ENCODE peak calls at places on chromosomes 1 and 21, in four cellular contexts. One of them, this sample, is unnamed.

GRCh38 chr1:23385119-23385621 is 15.5 kb upstream of the ZNF436 start:
- DNase-seq in substantia nigra: no peak
- DNase-seq in CD4-positive, alpha-beta T cell: no peak
- DNase-seq in neuronal stem cell: no peak
- DNase-seq in this sample: no peak

GRCh38 chr1:1129309-1129708 is 13.4 kb upstream of the C1orf159 start:
- DNase-seq in substantia nigra: no peak
- DNase-seq in CD4-positive, alpha-beta T cell: no peak
- DNase-seq in neuronal stem cell: no peak
- DNase-seq in this sample: no peak

GRCh38 chr21:45543710-45544448 is 1.6 kb upstream of the SLC19A1 start:
- DNase-seq in substantia nigra: no peak
- DNase-seq in CD4-positive, alpha-beta T cell: no peak
- DNase-seq in neuronal stem cell: no peak
- DNase-seq in this sample: no peak

GRCh38 chr1:237386362-237387143 is 344.6 kb downstream of the RYR2 start:
- DNase-seq in substantia nigra: no peak
- DNase-seq in CD4-positive, alpha-beta T cell: no peak
- DNase-seq in neuronal stem cell: peak; percentile 6
- DNase-seq in this sample: no peak

GRCh38 chr21:34548782-34549376 is 36.9 kb upstream of the KCNE1 start:
- DNase-seq in substantia nigra: no peak
- DNase-seq in CD4-positive, alpha-beta T cell: no peak
- DNase-seq in neuronal stem cell: no peak
- DNase-seq in this sample: no peak

GRCh38 chr1:57017201-57017600 is 51.4 kb upstream of the C8B start:
- DNase-seq in substantia nigra: no peak
- DNase-seq in CD4-positive, alpha-beta T cell: no peak
- DNase-seq in neuronal stem cell: peak; percentile 37
- DNase-seq in this sample: no peak

GRCh38 chr21:22855581-22855980 is 1857.4 kb downstream of the NCAM2 start:
- DNase-seq in substantia nigra: no peak
- DNase-seq in CD4-positive, alpha-beta T cell: no peak
- DNase-seq in neuronal stem cell: no peak
- DNase-seq in this sample: no peak

GRCh38 chr1:178098262-178098661 is 4.4 kb downstream of the RASAL2 start:
- DNase-seq in substantia nigra: no peak
- DNase-seq in CD4-positive, alpha-beta T cell: no peak
- DNase-seq in neuronal stem cell: no peak
- DNase-seq in this sample: no peak

GRCh38 chr1:200778766-200779165 is 40.1 kb downstream of the CAMSAP2 start:
- DNase-seq in substantia nigra: no peak
- DNase-seq in CD4-positive, alpha-beta T cell: no peak
- DNase-seq in neuronal stem cell: no peak
- DNase-seq in this sample: no peak

GRCh38 chr1:70891444-70891843 is 156.2 kb downstream of the PTGER3 start:
- DNase-seq in substantia nigra: no peak
- DNase-seq in CD4-positive, alpha-beta T cell: no peak
- DNase-seq in neuronal stem cell: no peak
- DNase-seq in this sample: no peak

GRCh38 chr1:26020390-26020789 is 1.2 kb upstream of the EXTL1 start:
- DNase-seq in substantia nigra: no peak
- DNase-seq in CD4-positive, alpha-beta T cell: no peak
- DNase-seq in neuronal stem cell: no peak
- DNase-seq in this sample: no peak

GRCh38 chr1:29517251-29518080 is 281.1 kb downstream of the PTPRU start:
- DNase-seq in substantia nigra: no peak
- DNase-seq in CD4-positive, alpha-beta T cell: no peak
- DNase-seq in neuronal stem cell: no peak
- DNase-seq in this sample: no peak

GRCh38 chr1:197178998-197179397 is 32.5 kb upstream of the ASPM start:
- DNase-seq in substantia nigra: no peak
- DNase-seq in CD4-positive, alpha-beta T cell: no peak
- DNase-seq in neuronal stem cell: no peak
- DNase-seq in this sample: no peak

GRCh38 chr1:203325004-203325417 is 19.7 kb downstream of the BTG2 start:
- DNase-seq in substantia nigra: no peak
- DNase-seq in CD4-positive, alpha-beta T cell: peak; percentile 54
- DNase-seq in neuronal stem cell: peak; percentile 84
- DNase-seq in this sample: peak; percentile 69

GRCh38 chr1:15038232-15039016 is 115.1 kb upstream of the TMEM51 start:
- DNase-seq in substantia nigra: no peak
- DNase-seq in CD4-positive, alpha-beta T cell: no peak
- DNase-seq in neuronal stem cell: no peak
- DNase-seq in this sample: no peak

GRCh38 chr1:7100479-7100878 is 315.2 kb downstream of the CAMTA1 start:
- DNase-seq in substantia nigra: no peak
- DNase-seq in CD4-positive, alpha-beta T cell: no peak
- DNase-seq in neuronal stem cell: no peak
- DNase-seq in this sample: no peak

GRCh38 chr1:165524639-165525038 is 19.2 kb upstream of the LRRC52 start:
- DNase-seq in substantia nigra: no peak
- DNase-seq in CD4-positive, alpha-beta T cell: no peak
- DNase-seq in neuronal stem cell: no peak
- DNase-seq in this sample: no peak

GRCh38 chr1:42845866-42846256 is 552 bp upstream of the ZNF691 start:
- DNase-seq in substantia nigra: no peak
- DNase-seq in CD4-positive, alpha-beta T cell: no peak
- DNase-seq in neuronal stem cell: peak; percentile 8
- DNase-seq in this sample: no peak

GRCh38 chr1:234262754-234263105 is 110.5 kb upstream of the COA6 start:
- DNase-seq in substantia nigra: no peak
- DNase-seq in CD4-positive, alpha-beta T cell: no peak
- DNase-seq in neuronal stem cell: no peak
- DNase-seq in this sample: no peak

GRCh38 chr1:8133657-8134430 is 107.7 kb upstream of the ERRFI1 start:
- DNase-seq in substantia nigra: no peak
- DNase-seq in CD4-positive, alpha-beta T cell: no peak
- DNase-seq in neuronal stem cell: no peak
- DNase-seq in this sample: no peak

GRCh38 chr1:204566583-204566955 is 50.4 kb downstream of the MDM4 start:
- DNase-seq in substantia nigra: no peak
- DNase-seq in CD4-positive, alpha-beta T cell: no peak
- DNase-seq in neuronal stem cell: no peak
- DNase-seq in this sample: no peak

GRCh38 chr1:228004331-228004871 is 2.4 kb upstream of the WNT3A start:
- DNase-seq in substantia nigra: no peak
- DNase-seq in CD4-positive, alpha-beta T cell: peak; percentile 25
- DNase-seq in neuronal stem cell: no peak
- DNase-seq in this sample: no peak

GRCh38 chr21:45270306-45270821 is 17.3 kb downstream of the POFUT2 start:
- DNase-seq in substantia nigra: no peak
- DNase-seq in CD4-positive, alpha-beta T cell: peak; percentile 29
- DNase-seq in neuronal stem cell: no peak
- DNase-seq in this sample: no peak

GRCh38 chr1:11331036-11331765 is 58.2 kb downstream of the UBIAD1 start:
- DNase-seq in substantia nigra: no peak
- DNase-seq in CD4-positive, alpha-beta T cell: no peak
- DNase-seq in neuronal stem cell: no peak
- DNase-seq in this sample: no peak

GRCh38 chr1:3821004-3821933 is 25.0 kb upstream of the LRRC47 start:
- DNase-seq in substantia nigra: no peak
- DNase-seq in CD4-positive, alpha-beta T cell: no peak
- DNase-seq in neuronal stem cell: no peak
- DNase-seq in this sample: no peak

GRCh38 chr1:89760496-89760895 is 60.3 kb upstream of the LRRC8D start:
- DNase-seq in substantia nigra: no peak
- DNase-seq in CD4-positive, alpha-beta T cell: no peak
- DNase-seq in neuronal stem cell: no peak
- DNase-seq in this sample: no peak

GRCh38 chr1:200180821-200181220 is 153.3 kb downstream of the NR5A2 start:
- DNase-seq in substantia nigra: no peak
- DNase-seq in CD4-positive, alpha-beta T cell: no peak
- DNase-seq in neuronal stem cell: no peak
- DNase-seq in this sample: no peak

GRCh38 chr1:230153655-230154296 is 86.7 kb downstream of the GALNT2 start:
- DNase-seq in substantia nigra: peak; percentile 43
- DNase-seq in CD4-positive, alpha-beta T cell: no peak
- DNase-seq in neuronal stem cell: peak; percentile 33
- DNase-seq in this sample: no peak

GRCh38 chr1:217617120-217617519 is 13.8 kb downstream of the GPATCH2 start:
- DNase-seq in substantia nigra: no peak
- DNase-seq in CD4-positive, alpha-beta T cell: no peak
- DNase-seq in neuronal stem cell: no peak
- DNase-seq in this sample: no peak

GRCh38 chr1:100234432-100234831 is 15.2 kb downstream of the DBT start:
- DNase-seq in substantia nigra: no peak
- DNase-seq in CD4-positive, alpha-beta T cell: no peak
- DNase-seq in neuronal stem cell: no peak
- DNase-seq in this sample: no peak

GRCh38 chr1:84732520-84732919 is 42.3 kb upstream of the SSX2IP start:
- DNase-seq in substantia nigra: no peak
- DNase-seq in CD4-positive, alpha-beta T cell: no peak
- DNase-seq in neuronal stem cell: no peak
- DNase-seq in this sample: no peak

GRCh38 chr1:84735483-84735882 is 45.2 kb upstream of the SSX2IP start:
- DNase-seq in substantia nigra: no peak
- DNase-seq in CD4-positive, alpha-beta T cell: no peak
- DNase-seq in neuronal stem cell: no peak
- DNase-seq in this sample: no peak

GRCh38 chr1:84726593-84727275 is 36.5 kb upstream of the SSX2IP start:
- DNase-seq in substantia nigra: no peak
- DNase-seq in CD4-positive, alpha-beta T cell: no peak
- DNase-seq in neuronal stem cell: no peak
- DNase-seq in this sample: no peak

GRCh38 chr1:84736445-84736844 is 46.2 kb upstream of the SSX2IP start:
- DNase-seq in substantia nigra: no peak
- DNase-seq in CD4-positive, alpha-beta T cell: no peak
- DNase-seq in neuronal stem cell: no peak
- DNase-seq in this sample: no peak

GRCh38 chr1:84731519-84731918 is 41.3 kb upstream of the SSX2IP start:
- DNase-seq in substantia nigra: no peak
- DNase-seq in CD4-positive, alpha-beta T cell: no peak
- DNase-seq in neuronal stem cell: no peak
- DNase-seq in this sample: no peak
- H3K27ac ChIP-seq in substantia nigra: no peak overlapping the region
- H3K27ac ChIP-seq in CD4-positive, alpha-beta T cell: no peak overlapping the region
- H3K27ac ChIP-seq in neuronal stem cell: no peak overlapping the region
- H3K27ac ChIP-seq in this sample: no peak overlapping the region

DNA sequence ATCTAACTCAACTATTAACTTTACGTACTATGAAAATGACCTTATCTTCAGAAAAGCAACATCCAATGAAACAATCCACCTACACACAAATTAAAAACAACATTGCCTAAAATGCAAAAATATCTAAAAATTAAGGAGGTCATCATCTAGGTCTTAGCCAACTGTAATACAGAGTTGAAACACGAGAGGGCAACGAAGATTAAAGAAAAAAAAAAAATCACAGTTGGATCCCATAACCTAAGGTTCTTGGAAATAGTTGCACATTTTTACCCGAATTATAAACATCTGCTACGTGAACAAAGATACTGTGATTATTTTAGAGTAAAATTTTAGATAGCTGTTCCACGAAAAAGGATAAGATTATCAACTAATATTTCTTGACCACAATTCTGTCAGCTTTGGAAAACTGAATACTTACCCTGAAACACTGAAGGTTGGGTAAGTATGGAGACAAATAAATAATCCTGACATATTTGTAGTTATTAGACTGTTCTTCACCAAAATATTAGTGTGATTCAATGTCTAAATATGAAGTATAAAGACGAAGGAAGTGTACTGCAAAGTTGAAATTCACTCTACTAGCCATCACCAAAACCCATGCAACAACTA is 88.0 kb upstream of the AK4 start:
- DNase-seq in substantia nigra: no peak
- DNase-seq in CD4-positive, alpha-beta T cell: no peak
- DNase-seq in neuronal stem cell: no peak
- DNase-seq in this sample: no peak
- H3K27ac ChIP-seq in substantia nigra: no peak overlapping the region
- H3K27ac ChIP-seq in CD4-positive, alpha-beta T cell: no peak overlapping the region
- H3K27ac ChIP-seq in neuronal stem cell: no peak overlapping the region
- H3K27ac ChIP-seq in this sample: no peak overlapping the region

DNA sequence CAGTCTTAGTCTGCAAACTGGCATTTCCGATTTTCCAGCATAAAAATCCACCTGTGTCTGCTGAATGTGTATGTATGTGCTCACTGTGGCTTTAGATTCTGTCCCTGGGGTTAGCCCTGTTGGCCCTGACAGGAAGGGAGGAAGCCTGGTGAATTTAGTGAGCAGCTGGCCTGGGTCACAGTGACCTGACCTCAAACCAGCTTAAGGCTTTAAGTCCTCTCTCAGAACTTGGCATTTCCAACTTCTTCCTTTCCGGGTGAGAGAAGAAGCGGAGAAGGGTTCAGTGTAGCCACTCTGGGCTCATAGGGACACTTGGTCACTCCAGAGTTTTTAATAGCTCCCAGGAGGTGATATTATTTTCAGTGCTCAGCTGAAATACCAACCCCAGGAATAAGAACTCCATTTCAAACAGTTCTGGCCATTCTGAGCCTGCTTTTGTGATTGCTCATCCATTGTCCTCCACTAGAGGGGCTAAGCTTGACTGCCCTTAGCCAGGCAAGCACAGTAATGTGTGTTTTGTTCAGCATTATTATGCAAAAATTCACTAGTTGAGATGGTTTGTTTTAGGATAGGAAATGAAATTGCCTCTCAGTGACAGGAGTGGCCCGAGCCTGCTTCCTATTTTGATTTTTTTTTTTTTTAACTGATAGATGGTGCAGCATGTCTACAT is 2.5 kb upstream of the OLFML3 start:
- DNase-seq in substantia nigra: no peak
- DNase-seq in CD4-positive, alpha-beta T cell: no peak
- DNase-seq in neuronal stem cell: peak; percentile 58
- DNase-seq in this sample: no peak
- H3K27ac ChIP-seq in substantia nigra: no peak overlapping the region
- H3K27ac ChIP-seq in CD4-positive, alpha-beta T cell: no peak overlapping the region
- H3K27ac ChIP-seq in neuronal stem cell: peak overlapping the region; percentile 61
- H3K27ac ChIP-seq in this sample: no peak overlapping the region

GRCh38 chr1:225610539-225610938 is 42.4 kb downstream of the ENAH start:
- DNase-seq in substantia nigra: no peak
- DNase-seq in CD4-positive, alpha-beta T cell: no peak
- DNase-seq in neuronal stem cell: no peak
- DNase-seq in this sample: no peak

GRCh38 chr1:225617479-225617878 is 35.4 kb downstream of the ENAH start:
- DNase-seq in substantia nigra: no peak
- DNase-seq in CD4-positive, alpha-beta T cell: no peak
- DNase-seq in neuronal stem cell: no peak
- DNase-seq in this sample: no peak

GRCh38 chr1:225611537-225612223 is 41.2 kb downstream of the ENAH start:
- DNase-seq in substantia nigra: no peak
- DNase-seq in CD4-positive, alpha-beta T cell: no peak
- DNase-seq in neuronal stem cell: no peak
- DNase-seq in this sample: no peak

GRCh38 chr1:225612265-225612664 is 40.7 kb downstream of the ENAH start:
- DNase-seq in substantia nigra: no peak
- DNase-seq in CD4-positive, alpha-beta T cell: no peak
- DNase-seq in neuronal stem cell: no peak
- DNase-seq in this sample: no peak

DNA sequence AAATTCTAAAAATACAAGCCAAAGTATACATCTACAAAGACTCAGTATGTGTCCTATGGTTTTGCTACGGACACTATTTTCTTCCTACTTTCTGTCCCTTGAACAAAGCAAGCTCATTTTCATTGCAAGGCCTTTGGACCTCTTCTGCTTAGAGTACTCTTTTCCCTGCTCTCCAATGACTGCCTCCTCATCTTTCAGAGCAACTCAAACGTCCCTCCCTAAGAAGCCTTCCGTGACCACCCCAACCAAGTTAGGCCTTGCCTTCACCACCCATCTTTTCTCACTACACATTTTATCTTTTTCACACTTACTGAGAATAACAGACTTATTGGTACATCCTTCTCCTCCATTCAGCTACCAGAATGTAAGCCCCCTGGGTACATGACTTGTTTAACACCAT is 39.9 kb downstream of the ENAH start:
- DNase-seq in substantia nigra: no peak
- DNase-seq in CD4-positive, alpha-beta T cell: no peak
- DNase-seq in neuronal stem cell: no peak
- DNase-seq in this sample: no peak
- H3K27ac ChIP-seq in substantia nigra: no peak overlapping the region
- H3K27ac ChIP-seq in CD4-positive, alpha-beta T cell: no peak overlapping the region
- H3K27ac ChIP-seq in neuronal stem cell: no peak overlapping the region
- H3K27ac ChIP-seq in this sample: no peak overlapping the region